ENCODE peak calls at places on chromosomes 7 and 10, in five cellular contexts. L is ELR, A is breast epithelium, I is NCI-H1048, T is H54. R is an unnamed sample.

GRCh38 chr7:46881507-46882127 is 700.3 kb downstream of the TNS3 start:
- DNase-seq in L (peak), A (no peak), I (no peak), T (peak), R (peak)

GRCh38 chr10:72243822-72244437 is 27.9 kb upstream of the ASCC1 start:
- DNase-seq in L (peak), A (no peak), I (no peak), T (no peak), R (no peak)

GRCh38 chr7:28830831-28831230 is 127.3 kb downstream of the TRIL start:
- DNase-seq in L (no peak), A (no peak), I (no peak), T (no peak), R (no peak)

GRCh38 chr10:129963831-129964501 is at the start of gene EBF3:
- DNase-seq in L (peak), A (no peak), I (no peak), T (no peak), R (no peak)

GRCh38 chr10:17533731-17534130 is 79.3 kb upstream of the ST8SIA6 start:
- DNase-seq in L (no peak), A (no peak), I (no peak), T (no peak), R (no peak)

GRCh38 chr7:159023216-159023615 is 121.5 kb downstream of the VIPR2 start:
- DNase-seq in L (no peak), A (peak), I (no peak), T (no peak), R (no peak)

GRCh38 chr10:17747883-17748550 is 4.0 kb upstream of the TMEM236 start:
- DNase-seq in L (no peak), A (no peak), I (no peak), T (no peak), R (no peak)

GRCh38 chr7:26034386-26034785 is 117.6 kb upstream of the NFE2L3 start:
- DNase-seq in L (peak), A (no peak), I (no peak), T (peak), R (no peak)

GRCh38 chr7:117021366-117021765 is 68.1 kb downstream of the ST7 start:
- DNase-seq in L (no peak), A (no peak), I (no peak), T (no peak), R (no peak)

GRCh38 chr10:121437596-121437995 is 160.6 kb downstream of the FGFR2 start:
- DNase-seq in L (no peak), A (no peak), I (no peak), T (no peak), R (no peak)

GRCh38 chr10:130686680-130687300 is 550.6 kb downstream of the GLRX3 start:
- DNase-seq in L (no peak), A (no peak), I (no peak), T (no peak), R (no peak)

GRCh38 chr7:88226886-88227516 is 7.2 kb upstream of the SRI start:
- DNase-seq in L (peak), A (no peak), I (no peak), T (no peak), R (peak)

GRCh38 chr7:29434405-29434804 is 129.2 kb upstream of the PRR15 start:
- DNase-seq in L (no peak), A (no peak), I (no peak), T (no peak), R (no peak)

GRCh38 chr10:7887417-7887816 is 69.1 kb downstream of the TAF3 start:
- DNase-seq in L (peak), A (no peak), I (no peak), T (no peak), R (no peak)

GRCh38 chr10:113680172-113681111 is 730 bp downstream of the CASP7 start:
- DNase-seq in L (peak), A (no peak), I (no peak), T (peak), R (peak)

GRCh38 chr10:19921300-19922140 is 105.3 kb downstream of the PLXDC2 start:
- DNase-seq in L (no peak), A (no peak), I (no peak), T (no peak), R (no peak)

GRCh38 chr10:124830445-124830844 is 28.8 kb downstream of the ABRAXAS2 start:
- DNase-seq in L (no peak), A (no peak), I (no peak), T (no peak), R (no peak)

GRCh38 chr10:21076381-21076780 is 179.3 kb upstream of the NEBL start:
- DNase-seq in L (no peak), A (no peak), I (no peak), T (no peak), R (no peak)

GRCh38 chr10:43892062-43892765 is 243.5 kb upstream of the ZNF32 start:
- DNase-seq in L (peak), A (no peak), I (no peak), T (no peak), R (no peak)

GRCh38 chr7:14242186-14242585 is 252.7 kb upstream of the ETV1 start:
- DNase-seq in L (no peak), A (no peak), I (no peak), T (no peak), R (no peak)

GRCh38 chr10:112716924-112717348 is 233.1 kb upstream of the TCF7L2 start:
- DNase-seq in L (peak), A (no peak), I (no peak), T (peak), R (no peak)

GRCh38 chr7:14836571-14837189 is 65.9 kb downstream of the DGKB start:
- DNase-seq in L (peak), A (no peak), I (no peak), T (peak), R (no peak)

GRCh38 chr10:102517553-102517952 is 13.8 kb downstream of the SUFU start:
- DNase-seq in L (peak), A (no peak), I (no peak), T (no peak), R (no peak)

GRCh38 chr10:117175215-117175900 is 21.9 kb upstream of the KCNK18 start:
- DNase-seq in L (no peak), A (no peak), I (no peak), T (no peak), R (no peak)

GRCh38 chr7:30433082-30433481 is 45.5 kb downstream of the NOD1 start:
- DNase-seq in L (no peak), A (peak), I (no peak), T (no peak), R (no peak)

GRCh38 chr7:21758286-21758685 is 187.4 kb downstream of the CDCA7L start:
- DNase-seq in L (no peak), A (no peak), I (no peak), T (no peak), R (no peak)

GRCh38 chr10:97861351-97861750 is 11.7 kb downstream of the GOLGA7B start:
- DNase-seq in L (peak), A (no peak), I (no peak), T (peak), R (no peak)

GRCh38 chr10:77603529-77603927 is 34.1 kb downstream of the KCNMA1 start:
- DNase-seq in L (peak), A (no peak), I (no peak), T (peak), R (no peak)

GRCh38 chr10:72320676-72321247 is 34.0 kb downstream of the DNAJB12 start:
- DNase-seq in L (peak), A (no peak), I (no peak), T (peak), R (peak)

GRCh38 chr10:63137306-63137705 is 4.2 kb downstream of the NRBF2 start:
- DNase-seq in L (no peak), A (no peak), I (no peak), T (no peak), R (no peak)

GRCh38 chr7:110759069-110759468 is 331.9 kb upstream of the LRRN3 start:
- DNase-seq in L (peak), A (no peak), I (no peak), T (no peak), R (no peak)

GRCh38 chr7:157552295-157552993 is 215.6 kb downstream of the DNAJB6 start:
- DNase-seq in L (no peak), A (peak), I (no peak), T (no peak), R (no peak)

GRCh38 chr10:57905866-57906265 is 361.8 kb downstream of the IPMK start:
- DNase-seq in L (no peak), A (no peak), I (no peak), T (no peak), R (no peak)

GRCh38 chr10:79171504-79171903 is 102.7 kb downstream of the ZMIZ1 start:
- DNase-seq in L (no peak), A (no peak), I (no peak), T (no peak), R (no peak)

GRCh38 chr10:106866244-106866845 is 298.2 kb downstream of the SORCS1 start:
- DNase-seq in L (no peak), A (no peak), I (no peak), T (no peak), R (no peak)

GRCh38 chr10:59079386-59080226 is 96.8 kb upstream of the PHYHIPL start:
- DNase-seq in L (peak), A (no peak), I (no peak), T (peak), R (no peak)

GRCh38 chr7:77415474-77415821 is 701 bp downstream of the GSAP start:
- DNase-seq in L (peak), A (no peak), I (no peak), T (no peak), R (no peak)

GRCh38 chr7:19713676-19714075 is 4.8 kb upstream of the POLR1F start:
- DNase-seq in L (peak), A (no peak), I (peak), T (no peak), R (peak)

GRCh38 chr7:91149518-91149917 is 114.7 kb upstream of the FZD1 start:
- DNase-seq in L (no peak), A (no peak), I (no peak), T (no peak), R (no peak)

R was measured in keratinocyte.